ENCODE peak calls at places on chromosomes 6 and 20, in four cellular contexts. W, F, K and P are unnamed samples.

GRCh38 chr20:22414354-22414753 is 170.0 kb downstream of the FOXA2 start:
- DNase-seq in K (no peak), W (no peak), F (no peak), P (no peak)

GRCh38 chr6:107668826-107669474 is 155.2 kb downstream of the SCML4 start:
- DNase-seq in F (no peak), W (no peak), K (no peak), P (no peak)

GRCh38 chr6:39790772-39791171 is 1.4 kb upstream of the DAAM2 start:
- DNase-seq in W (no peak), K (no peak), F (no peak), P (no peak)

GRCh38 chr6:137834508-137834907 is 32.6 kb upstream of the TNFAIP3 start:
- DNase-seq in W (no peak), K (no peak), F (no peak), P (no peak)

GRCh38 chr6:110488606-110489005 is 12.2 kb upstream of the SLC22A16 start:
- DNase-seq in K (no peak), F (no peak), W (no peak), P (no peak)

GRCh38 chr6:38261626-38262025 is 378.1 kb downstream of the BTBD9 start:
- DNase-seq in K (no peak), F (no peak), W (no peak), P (no peak)

GRCh38 chr20:53302695-53303094 is 290.9 kb downstream of the ZNF217 start:
- DNase-seq in F (no peak), K (no peak), W (no peak), P (no peak)

GRCh38 chr6:75480425-75480824 is 13.2 kb downstream of the FILIP1 start:
- DNase-seq in K (no peak), W (no peak), F (no peak), P (no peak)

GRCh38 chr6:110873981-110874879 is at the start of gene AMD1:
- DNase-seq in W (peak), F (peak), K (peak), P (peak)

GRCh38 chr20:46312075-46312944 is 4.0 kb upstream of the CDH22 start:
- DNase-seq in K (no peak), F (no peak), W (peak), P (no peak)

GRCh38 chr20:31915491-31916280 is 36.2 kb downstream of the PDRG1 start:
- DNase-seq in K (no peak), F (no peak), W (no peak), P (no peak)

GRCh38 chr6:164185342-164185920 is 770.9 kb downstream of the QKI start:
- DNase-seq in F (no peak), W (no peak), K (no peak), P (no peak)

GRCh38 chr6:108477034-108477433 is 83.7 kb upstream of the FOXO3 start:
- DNase-seq in K (peak), F (no peak), W (no peak), P (no peak)

GRCh38 chr6:2803731-2804429 is 37.8 kb downstream of the SERPINB1 start:
- DNase-seq in F (no peak), K (no peak), W (no peak), P (no peak)

GRCh38 chr6:5950448-5950847 is 56.3 kb downstream of the NRN1 start:
- DNase-seq in W (peak), F (no peak), K (no peak), P (no peak)

GRCh38 chr6:84756466-84756865 is 7.9 kb downstream of the TBX18 start:
- DNase-seq in W (no peak), F (no peak), K (no peak), P (no peak)

GRCh38 chr20:21228511-21228910 is 74.6 kb upstream of the XRN2 start:
- DNase-seq in K (no peak), F (no peak), W (no peak), P (no peak)

GRCh38 chr6:180295-180694 is 112.0 kb upstream of the DUSP22 start:
- DNase-seq in W (no peak), F (no peak), K (no peak), P (no peak)

GRCh38 chr6:112330071-112330876 is 16.9 kb upstream of the RFPL4B start:
- DNase-seq in K (no peak), F (no peak), W (no peak), P (no peak)

GRCh38 chr6:38056361-38056760 is 236.8 kb downstream of the ZFAND3 start:
- DNase-seq in K (no peak), F (no peak), W (no peak), P (no peak)

GRCh38 chr6:3965071-3965718 is 113.7 kb downstream of the FAM217A start:
- DNase-seq in F (no peak), W (no peak), K (no peak), P (no peak)

GRCh38 chr6:101117397-101118185 is 236.5 kb upstream of the ASCC3 start:
- DNase-seq in K (no peak), F (no peak), W (no peak), P (no peak)

GRCh38 chr6:145347256-145347655 is 388.1 kb downstream of the EPM2A start:
- DNase-seq in W (no peak), F (no peak), K (no peak), P (no peak)
- TF ChIP-seq CTCF in W (no peak), F (no peak), K (no peak), P (no peak)

GRCh38 chr6:121055572-121056163 is 278.6 kb downstream of the TBC1D32 start:
- DNase-seq in K (no peak), F (peak), W (peak), P (no peak)
- TF ChIP-seq CTCF in K (peak), F (peak), W (peak), P (peak)

GRCh38 chr6:41723178-41723935 is 12.1 kb downstream of the TFEB start:
- DNase-seq in K (peak), F (peak), W (no peak), P (peak)
- TF ChIP-seq CTCF in K (no peak), F (no peak), W (no peak), P (peak)

DNA sequence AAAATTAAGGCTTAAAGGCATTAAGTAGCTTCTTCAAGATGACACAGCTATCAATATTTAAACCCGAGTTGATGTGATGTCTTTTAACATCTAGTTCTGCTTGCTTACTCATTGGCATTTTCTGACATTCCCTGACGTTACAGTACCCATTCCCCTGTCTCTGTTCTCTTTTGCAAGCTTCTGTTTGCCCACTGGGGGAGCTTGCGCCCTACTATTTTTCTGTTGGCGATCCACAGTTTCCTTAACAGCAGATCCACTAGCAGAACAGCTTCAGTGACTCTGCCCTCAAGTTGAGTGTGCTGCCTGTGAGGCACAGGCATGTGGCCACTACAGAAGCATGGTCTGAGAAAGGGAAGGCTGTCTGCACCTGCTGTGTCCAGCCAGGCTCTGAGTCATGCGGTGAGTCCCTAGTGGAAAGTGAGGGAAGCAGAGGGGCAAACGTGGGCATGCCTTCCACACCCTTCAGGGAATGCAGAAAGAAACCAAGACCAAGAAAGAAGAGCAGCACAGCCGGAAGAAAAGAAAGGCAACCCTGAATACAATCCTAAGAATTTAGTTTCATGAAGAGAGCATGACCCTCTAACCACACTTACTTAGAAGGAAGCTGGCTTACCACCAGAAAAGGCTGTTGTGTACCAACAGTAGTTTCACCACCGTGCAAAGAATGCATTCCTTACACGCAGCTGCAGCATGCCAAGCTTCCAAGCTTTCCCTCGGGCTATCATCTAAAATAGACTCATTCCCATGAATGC is 97.7 kb upstream of the VGLL2 start:
- DNase-seq in K (no peak), F (no peak), W (no peak), P (no peak)
- TF ChIP-seq CTCF in K (no peak), F (no peak), W (no peak), P (no peak)

GRCh38 chr6:158752613-158753012 is 66.6 kb downstream of the EZR start:
- DNase-seq in K (peak), F (no peak), W (peak), P (no peak)
- TF ChIP-seq CTCF in K (peak), F (no peak), W (peak), P (no peak)